ENCODE peak calls at places on chromosomes 12 and 14, in five cellular contexts. F is AG09309, A is trophoblast cell, K is MG63, I is GM12865. D is an unnamed sample.

GRCh38 chr12:153080-153746 is 60.7 kb downstream of the SLC6A12 start:
- DNase-seq in F (no peak), A (peak; percentile 24), K (peak; percentile 70), I (peak; percentile 75), D (no peak)

GRCh38 chr14:101557321-101557695 is 4.0 kb upstream of the DIO3 start:
- DNase-seq in F (no peak), A (no peak), K (no peak), I (no peak), D (no peak)

GRCh38 chr12:13583630-13584029 is 387.1 kb downstream of the EMP1 start:
- DNase-seq in F (no peak), A (no peak), K (no peak), I (no peak), D (no peak)

GRCh38 chr12:113477171-113477841 is 5.6 kb upstream of the LHX5 start:
- DNase-seq in F (no peak), A (no peak), K (no peak), I (no peak), D (no peak)

GRCh38 chr12:6383572-6384498 is at the start of gene LTBR:
- DNase-seq in F (peak; percentile 63), A (peak; percentile 96), K (peak; percentile 97), I (peak; percentile 59), D (no peak)

GRCh38 chr12:89203144-89203543 is 149.2 kb downstream of the DUSP6 start:
- DNase-seq in F (no peak), A (no peak), K (no peak), I (no peak), D (no peak)

GRCh38 chr14:56005580-56006053 is 112.6 kb upstream of the PELI2 start:
- DNase-seq in F (peak; percentile 27), A (peak; percentile 31), K (no peak), I (peak; percentile 56), D (no peak)

GRCh38 chr12:64824500-64825142 is at the start of gene TBC1D30:
- DNase-seq in F (no peak), A (no peak), K (peak; percentile 44), I (peak; percentile 73), D (no peak)

GRCh38 chr14:52318829-52319604 is 4.9 kb downstream of the PTGER2 start:
- DNase-seq in F (no peak), A (no peak), K (no peak), I (no peak), D (no peak)

GRCh38 chr12:78865297-78865955 is 852 bp downstream of the SYT1 start:
- DNase-seq in F (no peak), A (no peak), K (no peak), I (no peak), D (no peak)

GRCh38 chr14:64761441-64762043 is 57.3 kb downstream of the PLEKHG3 start:
- DNase-seq in F (no peak), A (peak; percentile 24), K (peak; percentile 14), I (no peak), D (no peak)

GRCh38 chr14:68701001-68701741 is 91.7 kb downstream of the ZFP36L1 start:
- DNase-seq in F (no peak), A (no peak), K (no peak), I (no peak), D (no peak)

GRCh38 chr12:30827406-30828055 is 72.8 kb upstream of the CAPRIN2 start:
- DNase-seq in F (no peak), A (no peak), K (no peak), I (no peak), D (no peak)

GRCh38 chr14:50670196-50670875 is 2.2 kb upstream of the SAV1 start:
- DNase-seq in F (no peak), A (peak; percentile 73), K (no peak), I (no peak), D (no peak)

GRCh38 chr12:30877110-30877875 is 49.3 kb upstream of the TSPAN11 start:
- DNase-seq in F (no peak), A (no peak), K (no peak), I (no peak), D (no peak)

GRCh38 chr12:3201741-3202500 is 124.7 kb downstream of the TSPAN9 start:
- DNase-seq in F (no peak), A (no peak), K (no peak), I (no peak), D (no peak)

GRCh38 chr12:107749094-107749493 is 11.8 kb downstream of the PRDM4 start:
- DNase-seq in F (peak; percentile 23), A (no peak), K (no peak), I (no peak), D (no peak)

GRCh38 chr12:80580254-80580653 is 127.2 kb upstream of the MYF6 start:
- DNase-seq in F (peak; percentile 85), A (peak; percentile 41), K (no peak), I (no peak), D (peak; percentile 82)

GRCh38 chr14:20624495-20625070 is 16.9 kb downstream of the OR6S1 start:
- DNase-seq in F (no peak), A (peak; percentile 44), K (peak; percentile 78), I (peak; percentile 87), D (no peak)

GRCh38 chr12:23628836-23629235 is 320.6 kb downstream of the SOX5 start:
- DNase-seq in F (no peak), A (no peak), K (no peak), I (no peak), D (no peak)

GRCh38 chr14:69378274-69378673 is 19.8 kb downstream of the ERH start:
- DNase-seq in F (no peak), A (no peak), K (no peak), I (no peak), D (no peak)

GRCh38 chr12:117134059-117134458 is 34.8 kb upstream of the TESC start:
- DNase-seq in F (peak; percentile 16), A (no peak), K (peak; percentile 65), I (peak; percentile 55), D (no peak)

GRCh38 chr14:39491134-39491541 is 58.9 kb upstream of the FBXO33 start:
- DNase-seq in F (peak; percentile 5), A (no peak), K (no peak), I (peak; percentile 36), D (peak; percentile 52)

GRCh38 chr14:92698393-92698792 is 50.0 kb downstream of the LGMN start:
- DNase-seq in F (no peak), A (no peak), K (no peak), I (no peak), D (no peak)

GRCh38 chr14:49858383-49858782 is 5.8 kb upstream of the NEMF start:
- DNase-seq in F (no peak), A (no peak), K (no peak), I (peak; percentile 70), D (no peak)

GRCh38 chr14:89856871-89857345 is 97.6 kb downstream of the EFCAB11 start:
- DNase-seq in F (no peak), A (no peak), K (no peak), I (no peak), D (no peak)

GRCh38 chr14:67240168-67240932 is 885 bp upstream of the PALS1 start:
- DNase-seq in F (no peak), A (peak; percentile 88), K (peak; percentile 37), I (peak; percentile 44), D (no peak)

GRCh38 chr14:101889898-101890297 is 74.5 kb upstream of the DYNC1H1 start:
- DNase-seq in F (peak; percentile 32), A (no peak), K (no peak), I (peak; percentile 22), D (peak; percentile 8)

GRCh38 chr12:53235742-53236442 is 3.9 kb upstream of the RARG start:
- DNase-seq in F (no peak), A (no peak), K (no peak), I (no peak), D (no peak)

GRCh38 chr12:111692575-111693210 is 6.8 kb downstream of the ACAD10 start:
- DNase-seq in F (no peak), A (no peak), K (peak; percentile 25), I (peak; percentile 8), D (no peak)

GRCh38 chr12:51318846-51319570 is 5.0 kb downstream of the BIN2 start:
- DNase-seq in F (no peak), A (no peak), K (no peak), I (peak; percentile 79), D (no peak)

DNA sequence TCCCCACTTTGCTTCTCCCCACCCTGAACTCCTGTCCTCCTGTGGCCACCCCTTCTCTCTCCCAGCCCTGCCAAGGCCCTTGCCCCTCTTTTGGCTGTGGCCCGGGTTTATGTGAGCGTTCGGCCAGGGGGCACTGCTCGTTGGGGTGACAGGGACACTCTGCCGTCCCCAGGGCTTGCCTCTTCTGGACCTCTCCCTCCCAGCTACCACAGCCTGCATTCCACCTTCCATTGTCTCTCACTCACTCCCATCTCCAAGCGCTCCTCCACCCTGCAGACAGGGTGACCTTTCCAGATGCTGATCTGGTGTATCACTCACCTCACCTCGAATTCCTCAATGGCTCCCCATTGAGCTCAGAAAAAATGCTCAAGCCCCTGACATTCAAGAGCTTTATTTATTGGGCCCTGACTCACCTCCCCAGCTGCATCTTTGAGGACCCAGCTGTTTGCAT is 1.4 kb downstream of the SERPINA9 start:
- DNase-seq in F (no peak), A (no peak), K (no peak), I (no peak), D (no peak)
- H3K4me3 ChIP-seq in F (no peak overlapping the region), A (no peak overlapping the region), K (no peak overlapping the region), I (no peak overlapping the region), D (no peak overlapping the region)

GRCh38 chr12:91940826-91941225 is 204.8 kb downstream of the BTG1 start:
- DNase-seq in F (no peak), A (no peak), K (no peak), I (no peak), D (no peak)
- H3K4me3 ChIP-seq in F (no peak overlapping the region), A (no peak overlapping the region), K (no peak overlapping the region), I (no peak overlapping the region), D (no peak overlapping the region)

DNA sequence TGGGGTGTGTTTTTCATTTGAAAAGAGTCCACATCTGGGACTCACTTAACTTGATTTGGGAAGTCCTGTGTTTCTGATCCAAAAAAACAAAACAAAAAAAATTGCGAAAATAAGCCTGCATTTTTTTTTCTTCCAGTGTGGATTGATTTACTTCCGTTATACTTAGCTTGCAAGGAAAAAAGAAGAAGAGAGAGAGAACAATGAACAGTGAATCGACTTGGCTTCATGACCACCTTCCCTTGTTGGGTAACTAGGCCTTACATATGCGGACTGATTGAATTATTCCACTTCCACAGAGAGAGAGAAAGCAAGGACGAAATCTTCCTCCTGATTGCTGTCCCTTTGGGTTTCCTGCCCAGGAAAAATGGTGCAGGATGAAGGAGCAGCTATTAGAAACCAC is 506.2 kb upstream of the TBX3 start:
- DNase-seq in F (no peak), A (no peak), K (no peak), I (no peak), D (no peak)
- H3K4me3 ChIP-seq in F (no peak overlapping the region), A (no peak overlapping the region), K (no peak overlapping the region), I (no peak overlapping the region), D (no peak overlapping the region)

GRCh38 chr12:59403259-59403932 is 192.4 kb upstream of the SLC16A7 start:
- DNase-seq in F (peak; percentile 59), A (peak; percentile 6), K (peak; percentile 18), I (peak; percentile 59), D (peak; percentile 69)
- H3K4me3 ChIP-seq in F (no peak overlapping the region), A (no peak overlapping the region), K (peak overlapping the region; percentile 16), I (no peak overlapping the region), D (peak overlapping the region; percentile 47)